ENCODE peak calls at places on chromosomes 12 and 14, in six cellular contexts. One of them, this sample, is unnamed.

GRCh38 chr12:132071001-132071810 is 72.9 kb downstream of the DDX51 start:
- DNase-seq in right cardiac atrium: no peak
- DNase-seq in NT2/D1: no peak
- DNase-seq in HL-60: no peak
- DNase-seq in breast epithelium: no peak
- DNase-seq in pancreas: no peak
- DNase-seq in this sample: no peak

GRCh38 chr12:12266389-12266872 is 413 bp downstream of the LRP6 start:
- DNase-seq in right cardiac atrium: no peak
- DNase-seq in NT2/D1: peak
- DNase-seq in HL-60: no peak
- DNase-seq in breast epithelium: no peak
- DNase-seq in pancreas: no peak
- DNase-seq in this sample: no peak

GRCh38 chr12:38102197-38102596 is 214.4 kb upstream of the ALG10B start:
- DNase-seq in right cardiac atrium: no peak
- DNase-seq in NT2/D1: no peak
- DNase-seq in HL-60: no peak
- DNase-seq in breast epithelium: no peak
- DNase-seq in pancreas: no peak
- DNase-seq in this sample: no peak

GRCh38 chr12:132761032-132761910 is at the start of gene ANKLE2:
- DNase-seq in right cardiac atrium: peak
- DNase-seq in NT2/D1: no peak
- DNase-seq in HL-60: peak
- DNase-seq in breast epithelium: no peak
- DNase-seq in pancreas: peak
- DNase-seq in this sample: peak

GRCh38 chr14:55731881-55732498 is 152.0 kb downstream of the KTN1 start:
- DNase-seq in right cardiac atrium: no peak
- DNase-seq in NT2/D1: no peak
- DNase-seq in HL-60: no peak
- DNase-seq in breast epithelium: no peak
- DNase-seq in pancreas: no peak
- DNase-seq in this sample: no peak

GRCh38 chr14:96949594-96949993 is 152.4 kb downstream of the VRK1 start:
- DNase-seq in right cardiac atrium: no peak
- DNase-seq in NT2/D1: no peak
- DNase-seq in HL-60: no peak
- DNase-seq in breast epithelium: no peak
- DNase-seq in pancreas: no peak
- DNase-seq in this sample: no peak

GRCh38 chr12:78331764-78332163 is 501.1 kb downstream of the NAV3 start:
- DNase-seq in right cardiac atrium: no peak
- DNase-seq in NT2/D1: peak
- DNase-seq in HL-60: no peak
- DNase-seq in breast epithelium: no peak
- DNase-seq in pancreas: no peak
- DNase-seq in this sample: no peak

GRCh38 chr12:89947437-89948265 is 239.0 kb upstream of the ATP2B1 start:
- DNase-seq in right cardiac atrium: no peak
- DNase-seq in NT2/D1: no peak
- DNase-seq in HL-60: no peak
- DNase-seq in breast epithelium: no peak
- DNase-seq in pancreas: no peak
- DNase-seq in this sample: peak

GRCh38 chr12:50112456-50113218 is 601 bp downstream of the COX14 start:
- DNase-seq in right cardiac atrium: no peak
- DNase-seq in NT2/D1: peak
- DNase-seq in HL-60: peak
- DNase-seq in breast epithelium: peak
- DNase-seq in pancreas: no peak
- DNase-seq in this sample: no peak

DNA sequence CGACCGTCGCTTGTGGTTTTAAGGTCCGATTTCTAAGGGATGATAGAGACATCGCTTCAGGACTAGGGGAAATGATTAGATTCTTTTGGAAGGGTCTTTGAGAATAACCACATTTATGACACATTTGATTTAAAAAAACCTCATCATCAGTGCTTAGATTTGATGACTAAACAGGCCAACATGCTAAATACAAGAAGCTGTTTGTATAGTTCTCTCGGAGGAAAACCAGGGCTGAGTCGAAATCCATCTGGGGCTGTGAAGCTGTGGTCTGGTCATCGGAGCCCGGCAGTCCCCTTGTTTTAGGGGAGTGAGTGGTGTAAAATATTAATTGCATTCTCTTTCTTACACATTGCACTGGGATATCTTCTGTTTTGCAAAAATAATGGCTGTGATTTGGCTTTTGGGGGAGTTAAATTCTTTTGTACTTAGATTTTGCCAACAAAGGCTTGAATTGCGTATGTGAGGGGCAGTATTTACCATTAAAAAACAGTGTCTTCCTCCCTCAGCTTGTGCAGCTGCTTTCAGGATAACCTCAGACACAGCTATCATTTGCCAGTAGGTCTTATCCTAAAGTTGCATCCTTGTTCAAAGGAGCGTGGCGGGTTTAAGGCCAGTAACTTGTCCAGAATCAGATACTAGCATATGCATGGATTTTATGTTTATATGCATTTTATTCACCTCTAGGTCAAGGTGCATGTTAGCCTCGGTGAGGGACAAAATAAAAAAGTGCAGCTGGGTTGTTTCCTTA is 598 bp downstream of the GNG2 start:
- DNase-seq in right cardiac atrium: no peak
- DNase-seq in NT2/D1: no peak
- DNase-seq in HL-60: no peak
- DNase-seq in breast epithelium: no peak
- DNase-seq in pancreas: no peak
- DNase-seq in this sample: no peak
- H3K4me3 ChIP-seq in right cardiac atrium: peak
- H3K4me3 ChIP-seq in NT2/D1: peak
- H3K4me3 ChIP-seq in HL-60: peak
- H3K4me3 ChIP-seq in breast epithelium: peak
- H3K4me3 ChIP-seq in pancreas: no peak
- H3K4me3 ChIP-seq in this sample: peak

GRCh38 chr14:20435454-20436362 is at the start of gene KLHL33:
- DNase-seq in right cardiac atrium: no peak
- DNase-seq in NT2/D1: no peak
- DNase-seq in HL-60: no peak
- DNase-seq in breast epithelium: no peak
- DNase-seq in pancreas: no peak
- DNase-seq in this sample: no peak

GRCh38 chr14:20429801-20430669 is 5.9 kb downstream of the KLHL33 start:
- DNase-seq in right cardiac atrium: no peak
- DNase-seq in NT2/D1: no peak
- DNase-seq in HL-60: no peak
- DNase-seq in breast epithelium: no peak
- DNase-seq in pancreas: peak
- DNase-seq in this sample: no peak

GRCh38 chr14:20438664-20439063 is 2.7 kb upstream of the KLHL33 start:
- DNase-seq in right cardiac atrium: no peak
- DNase-seq in NT2/D1: no peak
- DNase-seq in HL-60: no peak
- DNase-seq in breast epithelium: no peak
- DNase-seq in pancreas: no peak
- DNase-seq in this sample: no peak

GRCh38 chr14:20436363-20436755 is 393 bp upstream of the KLHL33 start:
- DNase-seq in right cardiac atrium: no peak
- DNase-seq in NT2/D1: no peak
- DNase-seq in HL-60: no peak
- DNase-seq in breast epithelium: no peak
- DNase-seq in pancreas: no peak
- DNase-seq in this sample: peak

DNA sequence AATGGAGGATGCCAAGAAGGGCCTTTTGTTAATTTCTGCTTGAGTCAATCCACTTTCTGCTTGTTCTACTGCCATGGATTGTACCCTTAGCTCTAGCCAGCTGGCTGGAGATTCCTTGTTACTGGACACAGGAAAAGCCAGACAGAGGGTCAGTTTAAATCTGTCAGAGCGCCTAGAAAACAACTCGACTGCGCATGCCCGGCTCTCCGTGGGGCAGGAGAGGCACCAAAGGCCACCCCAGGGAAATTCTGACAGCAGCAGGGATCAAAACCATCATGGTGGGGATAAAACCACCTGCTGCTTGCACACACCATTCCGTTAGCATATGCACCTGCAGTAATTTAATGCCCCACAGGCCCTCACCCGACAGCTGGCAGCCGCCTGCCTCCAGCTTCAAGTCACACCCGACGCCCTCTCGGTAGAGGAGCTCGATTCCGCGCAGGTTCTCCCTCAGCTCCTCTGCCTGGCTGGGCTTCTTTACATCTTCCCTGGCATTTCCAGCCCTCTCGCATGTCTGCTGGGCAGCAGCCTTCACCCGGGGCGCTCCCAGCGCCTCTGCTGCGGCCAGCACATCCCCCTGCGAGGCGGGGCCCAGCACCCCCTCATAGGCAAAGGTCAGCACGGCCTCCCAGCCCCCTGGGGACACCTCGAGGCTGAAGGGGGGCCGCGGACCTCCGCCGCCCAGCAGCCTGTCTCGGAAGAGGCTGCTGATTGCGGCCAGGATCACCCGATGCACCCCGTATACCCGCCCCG is 1.1 kb downstream of the KLHL33 start:
- DNase-seq in right cardiac atrium: peak
- DNase-seq in NT2/D1: no peak
- DNase-seq in HL-60: no peak
- DNase-seq in breast epithelium: no peak
- DNase-seq in pancreas: no peak
- DNase-seq in this sample: no peak
- H3K4me3 ChIP-seq in right cardiac atrium: peak
- H3K4me3 ChIP-seq in NT2/D1: no peak
- H3K4me3 ChIP-seq in HL-60: no peak
- H3K4me3 ChIP-seq in breast epithelium: peak
- H3K4me3 ChIP-seq in pancreas: no peak
- H3K4me3 ChIP-seq in this sample: peak

GRCh38 chr14:65937804-65938316 is 525.3 kb downstream of the FUT8 start:
- DNase-seq in right cardiac atrium: no peak
- DNase-seq in NT2/D1: no peak
- DNase-seq in HL-60: no peak
- DNase-seq in breast epithelium: no peak
- DNase-seq in pancreas: no peak
- DNase-seq in this sample: no peak

GRCh38 chr14:65936342-65936741 is 523.8 kb downstream of the FUT8 start:
- DNase-seq in right cardiac atrium: no peak
- DNase-seq in NT2/D1: no peak
- DNase-seq in HL-60: no peak
- DNase-seq in breast epithelium: no peak
- DNase-seq in pancreas: no peak
- DNase-seq in this sample: no peak

GRCh38 chr14:65939184-65939583 is 526.7 kb downstream of the FUT8 start:
- DNase-seq in right cardiac atrium: no peak
- DNase-seq in NT2/D1: no peak
- DNase-seq in HL-60: no peak
- DNase-seq in breast epithelium: no peak
- DNase-seq in pancreas: no peak
- DNase-seq in this sample: no peak

GRCh38 chr14:65938738-65939137 is 526.2 kb downstream of the FUT8 start:
- DNase-seq in right cardiac atrium: no peak
- DNase-seq in NT2/D1: no peak
- DNase-seq in HL-60: no peak
- DNase-seq in breast epithelium: no peak
- DNase-seq in pancreas: no peak
- DNase-seq in this sample: no peak

GRCh38 chr14:65937079-65937803 is 524.7 kb downstream of the FUT8 start:
- DNase-seq in right cardiac atrium: no peak
- DNase-seq in NT2/D1: no peak
- DNase-seq in HL-60: no peak
- DNase-seq in breast epithelium: no peak
- DNase-seq in pancreas: no peak
- DNase-seq in this sample: no peak
- H3K4me3 ChIP-seq in right cardiac atrium: no peak
- H3K4me3 ChIP-seq in NT2/D1: no peak
- H3K4me3 ChIP-seq in HL-60: no peak
- H3K4me3 ChIP-seq in breast epithelium: no peak
- H3K4me3 ChIP-seq in pancreas: no peak
- H3K4me3 ChIP-seq in this sample: no peak

GRCh38 chr14:23555882-23556699 is at the start of gene THTPA:
- DNase-seq in right cardiac atrium: peak
- DNase-seq in NT2/D1: no peak
- DNase-seq in HL-60: peak
- DNase-seq in breast epithelium: peak
- DNase-seq in pancreas: peak
- DNase-seq in this sample: no peak
- H3K4me3 ChIP-seq in right cardiac atrium: peak
- H3K4me3 ChIP-seq in NT2/D1: peak
- H3K4me3 ChIP-seq in HL-60: peak
- H3K4me3 ChIP-seq in breast epithelium: peak
- H3K4me3 ChIP-seq in pancreas: peak
- H3K4me3 ChIP-seq in this sample: peak

DNA sequence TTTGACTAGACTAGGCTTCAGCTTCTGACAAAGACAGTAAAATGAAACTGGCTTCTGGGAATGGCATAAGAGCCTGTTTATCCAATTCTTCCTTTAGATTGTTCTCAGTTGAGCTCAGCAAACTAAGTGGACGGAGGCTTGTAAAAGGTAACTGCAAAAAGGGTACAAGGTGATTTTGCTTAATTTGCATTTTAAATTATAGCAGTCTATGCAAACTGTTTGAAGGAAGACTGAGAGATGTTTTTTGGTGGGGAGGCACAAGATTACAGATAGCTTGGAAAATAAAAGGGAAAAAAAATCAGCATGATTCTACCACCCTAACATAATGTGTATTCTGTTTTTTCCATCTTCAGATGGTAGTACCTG is 5.0 kb downstream of the SUSD6 start:
- DNase-seq in right cardiac atrium: no peak
- DNase-seq in NT2/D1: no peak
- DNase-seq in HL-60: no peak
- DNase-seq in breast epithelium: no peak
- DNase-seq in pancreas: no peak
- DNase-seq in this sample: no peak
- H3K4me3 ChIP-seq in right cardiac atrium: no peak
- H3K4me3 ChIP-seq in NT2/D1: no peak
- H3K4me3 ChIP-seq in HL-60: no peak
- H3K4me3 ChIP-seq in breast epithelium: peak
- H3K4me3 ChIP-seq in pancreas: no peak
- H3K4me3 ChIP-seq in this sample: no peak

This sample was measured in AG04449.